ENCODE peak calls at places on chromosome 9, in six cellular contexts. Z is IMR-90, D is AG10803, Y is fibroblast of mammary gland, J is AG04450, C is H1. I is an unnamed sample.

GRCh38 chr9:109108318-109108717 is 11.4 kb downstream of the TMEM245 start:
- DNase-seq in C (no peak), Y (peak; percentile 64), D (peak; percentile 37), Z (peak; percentile 71), J (no peak), I (peak; percentile 76)

GRCh38 chr9:130933114-130934046 is 5.7 kb downstream of the FIBCD1 start:
- DNase-seq in J (no peak), Z (peak; percentile 84), D (peak; percentile 65), C (peak; percentile 62), Y (peak; percentile 75), I (peak; percentile 63)

GRCh38 chr9:7578951-7579743 is 220.4 kb downstream of the DMAC1 start:
- DNase-seq in J (no peak), C (no peak), D (no peak), Z (no peak), Y (no peak), I (no peak)

GRCh38 chr9:68457803-68458202 is 82.9 kb downstream of the TMEM252 start:
- DNase-seq in Z (no peak), C (no peak), D (no peak), Y (no peak), J (no peak), I (no peak)

GRCh38 chr9:20619492-20619860 is 2.8 kb downstream of the MLLT3 start:
- DNase-seq in Y (no peak), Z (no peak), J (no peak), C (no peak), D (no peak), I (no peak)

GRCh38 chr9:83906144-83906543 is 15.1 kb downstream of the KIF27 start:
- DNase-seq in J (no peak), C (no peak), Y (peak; percentile 12), Z (no peak), D (no peak), I (peak; percentile 18)

GRCh38 chr9:131737426-131737825 is 2.5 kb downstream of the RAPGEF1 start:
- DNase-seq in D (no peak), Z (no peak), Y (no peak), J (no peak), C (no peak), I (no peak)

GRCh38 chr9:98135938-98136337 is 16.9 kb upstream of the TRIM14 start:
- DNase-seq in Y (no peak), D (no peak), J (no peak), Z (no peak), C (no peak), I (no peak)

GRCh38 chr9:27467486-27467885 is 56.6 kb upstream of the IFNK start:
- DNase-seq in Z (no peak), C (no peak), J (no peak), Y (no peak), D (no peak), I (no peak)

GRCh38 chr9:137156567-137157375 is 13.1 kb downstream of the LRRC26 start:
- DNase-seq in Z (peak; percentile 21), Y (peak; percentile 56), J (no peak), D (peak; percentile 34), C (peak; percentile 88), I (peak; percentile 51)

DNA sequence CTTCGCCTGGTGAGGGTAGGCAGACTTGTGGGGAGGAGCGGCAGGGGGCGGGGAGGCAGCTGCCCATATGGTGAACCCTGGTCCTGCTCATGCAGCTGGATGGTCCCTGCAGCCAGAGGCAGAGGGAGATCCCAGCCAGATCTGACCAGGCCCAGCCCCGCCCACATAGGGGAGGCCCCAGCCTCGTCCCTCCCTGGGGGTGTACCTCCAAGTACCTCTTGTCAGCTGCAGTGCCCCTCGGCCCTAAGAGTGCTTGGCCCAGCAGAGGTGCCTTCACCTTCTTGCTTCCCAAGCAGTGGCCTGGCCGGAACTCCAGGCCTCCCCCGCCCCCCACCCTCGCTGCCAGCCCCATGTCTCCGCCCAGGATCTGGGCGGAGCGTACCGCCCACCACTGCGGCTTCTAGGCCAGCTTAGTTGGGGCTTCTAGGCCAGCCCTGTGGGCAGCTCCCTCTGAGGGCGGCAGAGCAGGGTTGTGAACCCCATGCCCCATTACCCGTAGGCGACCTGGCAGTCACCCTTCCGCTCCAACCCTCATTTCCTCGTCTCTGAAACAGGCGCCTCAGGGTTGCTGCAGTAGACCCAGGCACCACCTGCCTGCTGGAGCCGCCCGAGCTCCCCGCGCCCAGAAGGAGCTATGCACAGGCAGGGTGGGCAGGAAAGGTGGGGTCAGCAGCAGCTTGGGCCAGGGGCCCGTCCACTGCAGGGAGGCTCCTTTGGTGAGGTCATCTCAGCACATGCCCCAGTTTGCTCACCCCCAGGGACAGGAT is at the start of gene SARDH:
- DNase-seq in Z (peak; percentile 47), C (peak; percentile 87), D (peak; percentile 5), Y (peak; percentile 32), J (no peak), I (peak; percentile 57)
- H3K4me3 ChIP-seq in Z (peak within 1 kb of the TSS; percentile 43), C (peak within 1 kb of the TSS; percentile 12), D (peak within 1 kb of the TSS; percentile 49), Y (peak within 1 kb of the TSS; percentile 30), J (peak within 1 kb of the TSS; percentile 57), I (peak within 1 kb of the TSS; percentile 58)

DNA sequence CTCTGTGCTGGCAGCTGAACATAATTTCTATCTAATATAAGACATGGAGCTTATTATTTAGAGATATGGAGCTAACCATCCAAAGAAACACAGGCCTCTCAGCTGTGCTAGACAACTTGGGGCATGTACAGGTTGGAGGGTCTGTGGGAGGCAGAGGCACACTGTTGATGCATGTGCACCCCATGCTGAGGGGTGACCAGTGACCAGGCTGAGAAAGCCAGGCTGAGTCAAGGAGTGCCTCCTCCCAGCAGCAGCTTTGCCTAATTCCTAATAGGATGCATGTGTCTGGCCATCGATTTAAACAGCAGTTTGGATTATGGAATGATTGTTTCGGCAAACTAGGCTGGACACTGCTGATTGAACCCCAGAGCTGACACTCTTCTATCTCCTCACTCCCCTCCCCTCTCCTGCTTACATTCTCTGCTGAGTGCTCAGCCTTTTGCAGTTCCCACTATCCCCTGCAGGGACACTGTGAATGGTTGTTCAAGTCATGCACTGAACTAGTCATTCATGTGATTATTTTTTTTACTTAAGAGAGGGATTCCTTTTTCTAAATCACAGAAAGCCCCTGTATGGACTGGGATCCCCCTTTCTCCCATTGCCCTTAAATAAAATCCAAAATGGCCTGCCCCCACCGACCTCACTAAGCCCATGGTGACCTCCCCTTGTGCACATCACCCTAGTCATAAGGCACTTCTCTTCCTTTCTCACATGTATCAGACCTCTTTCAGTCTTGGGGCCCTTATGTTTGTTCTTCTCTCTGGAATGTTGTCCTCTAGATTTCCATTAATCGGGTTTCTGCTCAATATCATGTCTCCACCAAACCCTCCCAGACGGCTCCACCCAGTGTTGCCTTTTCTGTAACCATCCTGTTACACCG is 196.0 kb downstream of the ERCC6L2 start:
- DNase-seq in Z (peak; percentile 47), J (no peak), Y (peak; percentile 55), C (peak; percentile 60), D (peak; percentile 25), I (peak; percentile 78)
- TF ChIP-seq CTCF in Z (peak; percentile 44), J (peak; percentile 70), Y (peak; percentile 65), C (peak; percentile 65), D (peak; percentile 59), I (peak; percentile 76)

GRCh38 chr9:92954886-92955285 is 7.6 kb downstream of the FGD3 start:
- DNase-seq in C (no peak), Z (no peak), D (no peak), J (no peak), Y (no peak), I (no peak)

GRCh38 chr9:92952861-92953620 is 5.7 kb downstream of the FGD3 start:
- DNase-seq in C (no peak), J (no peak), Z (no peak), D (no peak), Y (peak; percentile 12), I (no peak)

GRCh38 chr9:92950359-92950955 is 3.1 kb downstream of the FGD3 start:
- DNase-seq in C (no peak), D (no peak), Z (no peak), Y (no peak), J (no peak), I (no peak)

GRCh38 chr9:92949266-92949982 is 2.1 kb downstream of the FGD3 start:
- DNase-seq in Y (no peak), C (no peak), Z (no peak), D (no peak), J (no peak), I (no peak)

DNA sequence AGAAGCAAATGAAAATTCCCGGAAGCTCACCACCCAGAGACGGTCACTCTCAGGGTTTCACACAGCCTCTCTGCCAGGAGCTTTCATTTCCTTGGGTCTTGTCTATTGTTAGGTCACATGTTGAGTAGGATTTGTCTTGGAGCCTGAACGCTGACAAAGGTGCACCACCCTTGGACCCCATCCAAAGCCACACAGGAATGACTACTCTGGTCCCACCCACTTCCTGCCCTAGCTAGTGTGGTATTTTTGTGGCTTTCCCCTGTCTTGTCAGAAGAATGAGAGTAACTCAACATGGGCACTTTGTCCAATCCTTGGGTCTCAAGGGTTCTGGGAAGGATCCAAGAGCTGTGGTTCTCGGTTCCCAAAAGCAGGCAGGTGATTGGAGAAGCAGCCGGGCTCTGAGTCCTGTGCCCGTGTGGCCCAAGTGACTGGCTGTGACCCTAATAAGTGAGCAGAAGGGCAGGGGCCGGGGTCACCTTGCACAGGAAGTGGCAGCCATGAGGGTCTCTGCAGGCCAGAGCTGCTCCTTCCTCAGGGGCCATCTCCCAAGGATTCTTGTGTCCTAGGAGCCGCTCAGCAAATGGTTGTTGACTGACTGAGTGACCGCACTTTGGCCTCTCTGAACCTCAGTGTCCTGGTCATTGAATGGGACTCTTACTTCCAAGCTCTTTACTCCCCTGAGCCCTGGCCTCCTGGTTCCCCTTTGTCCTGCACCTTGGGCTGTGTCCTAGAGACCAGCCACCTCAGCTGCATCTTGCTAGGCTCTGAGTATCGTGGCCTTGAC is 6.9 kb downstream of the FGD3 start:
- DNase-seq in J (no peak), D (peak; percentile 24), C (no peak), Y (peak; percentile 6), Z (no peak), I (peak; percentile 21)
- H3K4me3 ChIP-seq in J (no peak overlapping the region), D (no peak overlapping the region), C (no peak overlapping the region), Y (no peak overlapping the region), Z (no peak overlapping the region), I (no peak overlapping the region)

GRCh38 chr9:119026120-119026519 is 343.1 kb downstream of the BRINP1 start:
- DNase-seq in Z (no peak), Y (peak; percentile 60), J (no peak), C (no peak), D (peak; percentile 90), I (no peak)

GRCh38 chr9:119029876-119030275 is 339.4 kb downstream of the BRINP1 start:
- DNase-seq in D (no peak), Y (no peak), Z (no peak), C (no peak), J (no peak), I (no peak)

DNA sequence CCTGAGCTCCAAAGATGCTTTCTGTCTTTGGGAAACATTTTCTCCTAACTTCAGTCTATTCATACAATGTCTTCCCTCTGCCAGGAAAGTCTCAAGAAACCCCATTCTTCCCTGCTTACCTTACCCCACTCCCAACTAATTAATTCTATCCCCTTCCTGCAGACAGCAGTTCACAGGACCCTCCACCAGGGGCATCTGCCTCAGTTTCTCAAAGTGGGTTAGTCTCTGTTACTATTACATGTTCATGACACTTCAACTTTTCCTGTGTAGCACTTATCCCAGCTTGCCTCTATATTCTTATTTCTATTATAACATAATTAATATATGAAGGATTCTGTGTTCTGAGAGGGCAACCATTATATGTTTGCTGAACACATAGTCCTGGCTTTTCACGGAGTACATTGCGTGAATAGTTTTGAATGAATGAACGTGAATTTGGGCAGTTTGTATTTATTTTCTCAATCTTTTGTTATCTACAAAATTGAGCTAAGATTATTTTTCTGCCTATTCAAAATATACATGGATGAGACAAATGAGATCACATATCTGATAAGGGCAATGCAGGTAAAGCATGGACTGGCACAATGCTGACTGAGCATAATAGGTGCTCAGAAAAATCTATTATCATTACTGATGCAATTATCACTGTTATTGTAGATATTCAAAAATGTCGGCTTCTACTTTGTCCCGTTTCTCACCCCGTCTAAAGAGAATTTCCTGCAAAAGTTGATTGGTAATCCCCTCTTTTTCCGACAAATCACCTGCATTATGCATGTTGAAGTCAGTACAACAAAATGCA is 341.1 kb downstream of the BRINP1 start:
- DNase-seq in Z (no peak), D (no peak), J (no peak), Y (no peak), C (peak; percentile 47), I (no peak)
- TF ChIP-seq CTCF in Z (no peak), D (no peak), J (no peak), Y (no peak), C (peak; percentile 52), I (no peak)

GRCh38 chr9:37876376-37876775 is 27.6 kb downstream of the SLC25A51 start:
- DNase-seq in D (no peak), C (no peak), Z (peak; percentile 59), Y (no peak), J (no peak), I (no peak)
- H3K4me3 ChIP-seq in D (no peak overlapping the region), C (no peak overlapping the region), Z (no peak overlapping the region), Y (no peak overlapping the region), J (no peak overlapping the region), I (no peak overlapping the region)